ENCODE peak calls at places on chromosomes 13 and 19, in seven cellular contexts. One of them, this sample, is unnamed.

GRCh38 chr13:90800082-90800746 is 547.3 kb upstream of the MIR17HG start:
- DNase-seq in AG04450: no peak
- DNase-seq in heart right ventricle: peak
- DNase-seq in body of pancreas: peak
- DNase-seq in thoracic aorta: no peak
- DNase-seq in cardiac fibroblast: peak
- DNase-seq in lower leg skin: no peak
- DNase-seq in this sample: no peak

GRCh38 chr19:50559636-50560035 is 8.6 kb downstream of the LRRC4B start:
- DNase-seq in cardiac fibroblast: no peak
- DNase-seq in lower leg skin: no peak
- DNase-seq in AG04450: no peak
- DNase-seq in body of pancreas: no peak
- DNase-seq in thoracic aorta: no peak
- DNase-seq in heart right ventricle: no peak
- DNase-seq in this sample: no peak

GRCh38 chr19:53621885-53622710 is 9.7 kb upstream of the DPRX start:
- DNase-seq in heart right ventricle: no peak
- DNase-seq in lower leg skin: no peak
- DNase-seq in cardiac fibroblast: no peak
- DNase-seq in body of pancreas: no peak
- DNase-seq in thoracic aorta: no peak
- DNase-seq in AG04450: no peak
- DNase-seq in this sample: no peak

GRCh38 chr19:32224371-32225244 is 120.8 kb upstream of the ZNF507 start:
- DNase-seq in heart right ventricle: peak
- DNase-seq in AG04450: no peak
- DNase-seq in cardiac fibroblast: peak
- DNase-seq in thoracic aorta: no peak
- DNase-seq in lower leg skin: peak
- DNase-seq in body of pancreas: peak
- DNase-seq in this sample: peak

GRCh38 chr19:5037936-5038335 is 69.0 kb downstream of the KDM4B start:
- DNase-seq in body of pancreas: no peak
- DNase-seq in cardiac fibroblast: no peak
- DNase-seq in heart right ventricle: no peak
- DNase-seq in lower leg skin: no peak
- DNase-seq in thoracic aorta: no peak
- DNase-seq in AG04450: no peak
- DNase-seq in this sample: no peak

GRCh38 chr13:50189450-50189849 is 174.2 kb downstream of the KCNRG start:
- DNase-seq in lower leg skin: no peak
- DNase-seq in heart right ventricle: no peak
- DNase-seq in cardiac fibroblast: no peak
- DNase-seq in body of pancreas: no peak
- DNase-seq in thoracic aorta: no peak
- DNase-seq in AG04450: no peak
- DNase-seq in this sample: no peak

GRCh38 chr13:66927562-66927961 is 302.6 kb downstream of the PCDH9 start:
- DNase-seq in cardiac fibroblast: no peak
- DNase-seq in lower leg skin: no peak
- DNase-seq in heart right ventricle: no peak
- DNase-seq in body of pancreas: no peak
- DNase-seq in thoracic aorta: no peak
- DNase-seq in AG04450: no peak
- DNase-seq in this sample: no peak

GRCh38 chr19:35228177-35228930 is at the start of gene FAM187B:
- DNase-seq in lower leg skin: peak
- DNase-seq in heart right ventricle: no peak
- DNase-seq in AG04450: no peak
- DNase-seq in cardiac fibroblast: no peak
- DNase-seq in body of pancreas: no peak
- DNase-seq in thoracic aorta: no peak
- DNase-seq in this sample: no peak

GRCh38 chr13:36493046-36493445 is 60.8 kb downstream of the CCNA1 start:
- DNase-seq in thoracic aorta: no peak
- DNase-seq in heart right ventricle: no peak
- DNase-seq in body of pancreas: no peak
- DNase-seq in AG04450: no peak
- DNase-seq in cardiac fibroblast: peak
- DNase-seq in lower leg skin: no peak
- DNase-seq in this sample: no peak

GRCh38 chr19:51784109-51784785 is 10.7 kb upstream of the FPR3 start:
- DNase-seq in lower leg skin: no peak
- DNase-seq in cardiac fibroblast: no peak
- DNase-seq in body of pancreas: no peak
- DNase-seq in thoracic aorta: no peak
- DNase-seq in AG04450: no peak
- DNase-seq in heart right ventricle: no peak
- DNase-seq in this sample: no peak

GRCh38 chr13:93108111-93108581 is 118.5 kb upstream of the GPC6 start:
- DNase-seq in cardiac fibroblast: no peak
- DNase-seq in body of pancreas: no peak
- DNase-seq in heart right ventricle: no peak
- DNase-seq in AG04450: no peak
- DNase-seq in thoracic aorta: no peak
- DNase-seq in lower leg skin: no peak
- DNase-seq in this sample: no peak

GRCh38 chr13:79779761-79780160 is 298.8 kb downstream of the NDFIP2 start:
- DNase-seq in thoracic aorta: no peak
- DNase-seq in AG04450: no peak
- DNase-seq in lower leg skin: no peak
- DNase-seq in cardiac fibroblast: peak
- DNase-seq in heart right ventricle: no peak
- DNase-seq in body of pancreas: no peak
- DNase-seq in this sample: peak

GRCh38 chr19:5666921-5667610 is 13.2 kb downstream of the MICOS13 start:
- DNase-seq in lower leg skin: no peak
- DNase-seq in cardiac fibroblast: no peak
- DNase-seq in thoracic aorta: no peak
- DNase-seq in AG04450: no peak
- DNase-seq in heart right ventricle: no peak
- DNase-seq in body of pancreas: no peak
- DNase-seq in this sample: no peak

GRCh38 chr13:31369213-31369612 is 169.4 kb downstream of the B3GLCT start:
- DNase-seq in lower leg skin: no peak
- DNase-seq in thoracic aorta: no peak
- DNase-seq in AG04450: no peak
- DNase-seq in body of pancreas: no peak
- DNase-seq in cardiac fibroblast: peak
- DNase-seq in heart right ventricle: no peak
- DNase-seq in this sample: no peak

GRCh38 chr13:31374682-31375081 is 174.9 kb downstream of the B3GLCT start:
- DNase-seq in cardiac fibroblast: no peak
- DNase-seq in lower leg skin: no peak
- DNase-seq in AG04450: no peak
- DNase-seq in thoracic aorta: no peak
- DNase-seq in heart right ventricle: no peak
- DNase-seq in body of pancreas: no peak
- DNase-seq in this sample: no peak

GRCh38 chr13:31377946-31378345 is 178.2 kb downstream of the B3GLCT start:
- DNase-seq in body of pancreas: no peak
- DNase-seq in AG04450: no peak
- DNase-seq in lower leg skin: no peak
- DNase-seq in cardiac fibroblast: no peak
- DNase-seq in thoracic aorta: no peak
- DNase-seq in heart right ventricle: no peak
- DNase-seq in this sample: no peak

GRCh38 chr13:31367410-31367809 is 167.6 kb downstream of the B3GLCT start:
- DNase-seq in thoracic aorta: no peak
- DNase-seq in AG04450: no peak
- DNase-seq in heart right ventricle: no peak
- DNase-seq in cardiac fibroblast: no peak
- DNase-seq in body of pancreas: no peak
- DNase-seq in lower leg skin: no peak
- DNase-seq in this sample: no peak

GRCh38 chr13:31372454-31372853 is 172.7 kb downstream of the B3GLCT start:
- DNase-seq in lower leg skin: no peak
- DNase-seq in heart right ventricle: no peak
- DNase-seq in body of pancreas: no peak
- DNase-seq in cardiac fibroblast: no peak
- DNase-seq in AG04450: no peak
- DNase-seq in thoracic aorta: no peak
- DNase-seq in this sample: no peak
- TF ChIP-seq CTCF in lower leg skin: no peak
- TF ChIP-seq CTCF in heart right ventricle: no peak
- TF ChIP-seq CTCF in body of pancreas: no peak
- TF ChIP-seq CTCF in cardiac fibroblast: no peak
- TF ChIP-seq CTCF in AG04450: no peak
- TF ChIP-seq CTCF in thoracic aorta: no peak
- TF ChIP-seq CTCF in this sample: no peak

DNA sequence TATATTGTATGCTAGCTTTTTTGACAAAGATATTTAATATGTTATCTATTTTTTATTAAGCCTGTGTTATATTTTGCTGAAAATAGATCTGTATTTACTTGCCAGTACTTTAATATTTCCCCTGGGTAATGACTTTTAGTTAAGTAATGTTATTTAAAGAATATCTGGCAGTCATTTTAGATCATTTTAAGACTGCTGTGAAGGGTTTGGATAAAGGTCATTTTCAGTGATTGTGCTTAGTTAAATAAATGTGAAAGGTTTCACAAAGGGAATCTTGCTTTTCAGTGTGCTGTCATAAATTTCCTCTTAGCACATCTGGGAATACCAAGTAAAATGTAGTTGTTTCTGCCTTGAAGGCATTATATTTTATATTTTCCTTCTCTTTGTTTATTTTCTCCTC is 88.0 kb downstream of the MAB21L1 start:
- DNase-seq in body of pancreas: no peak
- DNase-seq in thoracic aorta: no peak
- DNase-seq in lower leg skin: no peak
- DNase-seq in heart right ventricle: no peak
- DNase-seq in cardiac fibroblast: peak
- DNase-seq in AG04450: no peak
- DNase-seq in this sample: peak
- H3K4me3 ChIP-seq in body of pancreas: no peak
- H3K4me3 ChIP-seq in thoracic aorta: peak
- H3K4me3 ChIP-seq in lower leg skin: no peak
- H3K4me3 ChIP-seq in heart right ventricle: peak
- H3K4me3 ChIP-seq in cardiac fibroblast: no peak
- H3K4me3 ChIP-seq in AG04450: no peak
- H3K4me3 ChIP-seq in this sample: no peak

DNA sequence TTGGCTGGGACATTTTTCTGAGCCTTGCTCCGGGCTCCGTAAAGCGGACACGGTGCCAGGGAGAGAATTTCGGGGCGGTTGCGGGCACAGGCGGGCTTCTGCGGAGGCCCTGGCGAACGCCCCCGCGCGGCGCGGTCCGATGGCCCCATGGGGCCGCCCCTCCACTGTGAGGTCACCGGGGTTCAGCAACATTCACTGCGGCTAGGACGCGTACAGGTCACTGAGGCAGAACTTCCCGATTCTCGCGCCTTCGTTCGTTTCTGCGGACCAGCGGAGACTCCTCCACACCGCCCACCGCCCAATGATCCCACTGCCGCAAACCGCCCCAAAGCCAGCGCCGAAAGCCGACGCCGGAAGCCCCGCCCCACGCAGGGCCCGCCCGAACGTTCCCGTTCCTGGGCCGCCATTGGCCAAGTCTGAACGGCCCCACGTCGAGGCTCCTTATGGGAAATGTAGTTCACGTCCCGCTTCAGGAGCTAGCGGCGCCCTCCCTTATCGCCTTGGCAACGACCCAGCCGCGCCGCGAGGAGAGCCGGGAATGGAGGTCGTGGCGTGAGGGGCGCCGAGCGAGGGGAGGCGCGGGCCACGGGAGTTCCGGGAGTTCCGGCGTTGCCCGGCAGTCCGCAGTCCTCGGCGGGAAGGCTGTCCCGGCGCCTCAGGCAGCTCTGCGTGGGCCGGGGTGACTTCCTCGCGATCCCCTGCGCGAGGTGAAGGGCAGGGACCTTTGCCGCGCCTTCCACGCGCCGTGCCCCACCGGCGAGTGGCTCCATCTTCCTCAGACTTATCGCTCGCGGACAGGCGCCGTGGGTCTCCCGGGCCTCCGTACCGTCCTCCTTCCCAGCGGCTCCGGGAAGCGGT is at the start of gene ZNF584:
- DNase-seq in thoracic aorta: peak
- DNase-seq in heart right ventricle: peak
- DNase-seq in lower leg skin: peak
- DNase-seq in AG04450: peak
- DNase-seq in body of pancreas: peak
- DNase-seq in cardiac fibroblast: peak
- DNase-seq in this sample: peak
- TF ChIP-seq CTCF in thoracic aorta: no peak
- TF ChIP-seq CTCF in heart right ventricle: no peak
- TF ChIP-seq CTCF in lower leg skin: no peak
- TF ChIP-seq CTCF in AG04450: peak
- TF ChIP-seq CTCF in body of pancreas: peak
- TF ChIP-seq CTCF in cardiac fibroblast: peak
- TF ChIP-seq CTCF in this sample: peak

DNA sequence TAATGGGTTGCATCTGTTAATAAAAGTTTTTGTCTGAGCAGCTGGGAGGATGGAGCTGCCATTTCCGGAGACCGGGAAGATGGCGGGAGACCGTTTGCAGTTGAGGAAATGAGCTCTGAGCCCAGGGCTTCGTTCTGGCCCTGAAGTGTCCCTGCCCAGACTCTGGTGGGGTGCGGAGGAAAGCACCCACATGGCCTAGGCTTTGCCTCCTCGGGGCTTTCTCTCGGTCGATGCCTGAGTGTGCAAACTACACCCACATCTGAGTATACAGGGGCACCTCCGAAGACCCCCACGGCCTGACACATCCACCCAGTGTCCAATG is 15.6 kb upstream of the NANOS3 start:
- DNase-seq in cardiac fibroblast: peak
- DNase-seq in lower leg skin: no peak
- DNase-seq in heart right ventricle: no peak
- DNase-seq in body of pancreas: peak
- DNase-seq in thoracic aorta: no peak
- DNase-seq in AG04450: no peak
- DNase-seq in this sample: no peak
- H3K4me3 ChIP-seq in cardiac fibroblast: no peak
- H3K4me3 ChIP-seq in lower leg skin: peak
- H3K4me3 ChIP-seq in heart right ventricle: peak
- H3K4me3 ChIP-seq in body of pancreas: no peak
- H3K4me3 ChIP-seq in thoracic aorta: peak
- H3K4me3 ChIP-seq in AG04450: peak
- H3K4me3 ChIP-seq in this sample: no peak

GRCh38 chr13:96539791-96540190 is 449.9 kb downstream of the HS6ST3 start:
- DNase-seq in body of pancreas: no peak
- DNase-seq in cardiac fibroblast: no peak
- DNase-seq in AG04450: no peak
- DNase-seq in thoracic aorta: no peak
- DNase-seq in lower leg skin: no peak
- DNase-seq in heart right ventricle: no peak
- DNase-seq in this sample: no peak
- TF ChIP-seq CTCF in body of pancreas: no peak
- TF ChIP-seq CTCF in cardiac fibroblast: no peak
- TF ChIP-seq CTCF in AG04450: no peak
- TF ChIP-seq CTCF in thoracic aorta: no peak
- TF ChIP-seq CTCF in lower leg skin: no peak
- TF ChIP-seq CTCF in heart right ventricle: no peak
- TF ChIP-seq CTCF in this sample: no peak

This sample was measured in astrocyte of the spinal cord.